ENCODE peak calls at places on chromosomes 7 and 10, in six cellular contexts. F is kidney epithelial cell, H is MM.1S, S is brain microvascular endothelial cell, N is psoas muscle, O is mammary epithelial cell. D is an unnamed sample.

GRCh38 chr10:132645630-132646442 is 108.2 kb downstream of the INPP5A start:
- DNase-seq in S (no peak), H (no peak), F (no peak), N (peak; percentile 7), O (no peak), D (no peak)

GRCh38 chr7:112669306-112669705 is 120.9 kb downstream of the TMEM168 start:
- DNase-seq in H (no peak), S (no peak), O (peak; percentile 81), F (no peak), N (no peak), D (no peak)

GRCh38 chr7:93890041-93890463 is 501 bp downstream of the TFPI2 start:
- DNase-seq in N (no peak), F (no peak), H (peak; percentile 22), S (peak; percentile 46), O (peak; percentile 71), D (peak; percentile 37)

GRCh38 chr7:157397751-157398691 is 61.2 kb downstream of the DNAJB6 start:
- DNase-seq in H (no peak), F (no peak), O (peak; percentile 22), N (peak; percentile 51), S (peak; percentile 76), D (peak; percentile 52)

GRCh38 chr7:140640060-140640611 is 477 bp downstream of the DENND2A start:
- DNase-seq in S (no peak), H (no peak), O (no peak), N (peak; percentile 57), F (no peak), D (peak; percentile 61)

GRCh38 chr7:100745184-100745583 is 11.8 kb downstream of the ZAN start:
- DNase-seq in H (no peak), O (peak; percentile 17), N (peak; percentile 31), F (no peak), S (peak; percentile 9), D (peak; percentile 87)

GRCh38 chr10:125331056-125331455 is 170.7 kb upstream of the CTBP2 start:
- DNase-seq in F (no peak), H (no peak), O (no peak), N (no peak), S (no peak), D (no peak)

GRCh38 chr7:86558680-86559079 is 85.0 kb upstream of the GRM3 start:
- DNase-seq in H (no peak), N (no peak), O (no peak), F (no peak), S (no peak), D (no peak)

GRCh38 chr10:8962249-8962648 is 907.8 kb downstream of the GATA3 start:
- DNase-seq in H (no peak), F (no peak), O (peak; percentile 77), S (no peak), N (no peak), D (no peak)

GRCh38 chr10:78306358-78306757 is 272.7 kb downstream of the RPS24 start:
- DNase-seq in O (no peak), H (no peak), F (no peak), N (no peak), S (no peak), D (no peak)

GRCh38 chr7:45940939-45941338 is 19.9 kb upstream of the IGFBP3 start:
- DNase-seq in O (no peak), N (no peak), H (no peak), S (no peak), F (no peak), D (no peak)

GRCh38 chr7:141696386-141696785 is 5.6 kb downstream of the DENND11 start:
- DNase-seq in O (no peak), H (no peak), S (no peak), F (no peak), N (no peak), D (no peak)

GRCh38 chr10:24341371-24341770 is 132.4 kb downstream of the KIAA1217 start:
- DNase-seq in H (no peak), O (no peak), N (no peak), F (no peak), S (no peak), D (no peak)

GRCh38 chr10:112025228-112025627 is 158.3 kb downstream of the GPAM start:
- DNase-seq in F (no peak), S (no peak), O (no peak), N (no peak), H (no peak), D (no peak)

GRCh38 chr7:491958-492713 is 27.5 kb downstream of the PDGFA start:
- DNase-seq in N (peak; percentile 7), O (no peak), F (no peak), S (no peak), H (no peak), D (no peak)

GRCh38 chr7:51366930-51367613 is 50.5 kb upstream of the COBL start:
- DNase-seq in O (peak; percentile 34), N (no peak), H (peak; percentile 54), S (peak; percentile 40), F (no peak), D (peak; percentile 59)

GRCh38 chr10:1401056-1401965 is 336.0 kb downstream of the ADARB2 start:
- DNase-seq in H (no peak), O (no peak), F (no peak), N (no peak), S (no peak), D (no peak)

GRCh38 chr10:118107541-118107940 is 60.8 kb upstream of the RAB11FIP2 start:
- DNase-seq in F (no peak), N (no peak), S (no peak), H (no peak), O (no peak), D (no peak)

GRCh38 chr7:20318933-20319332 is 11.8 kb upstream of the ITGB8 start:
- DNase-seq in H (no peak), S (no peak), N (no peak), O (no peak), F (no peak), D (no peak)

GRCh38 chr7:20320322-20320721 is 10.4 kb upstream of the ITGB8 start:
- DNase-seq in S (no peak), N (no peak), H (no peak), F (no peak), O (no peak), D (no peak)

GRCh38 chr7:20317413-20317812 is 13.3 kb upstream of the ITGB8 start:
- DNase-seq in F (no peak), H (no peak), O (no peak), S (no peak), N (no peak), D (no peak)

GRCh38 chr7:20314216-20314615 is 16.5 kb upstream of the ITGB8 start:
- DNase-seq in F (no peak), S (no peak), N (no peak), H (no peak), O (no peak), D (no peak)

GRCh38 chr7:20316706-20317105 is 14.0 kb upstream of the ITGB8 start:
- DNase-seq in F (no peak), S (no peak), H (no peak), N (no peak), O (no peak), D (no peak)
- TF ChIP-seq CTCF in F (no peak), S (no peak), H (no peak), N (no peak), O (no peak), D (no peak)

GRCh38 chr7:152056621-152057274 is 31.3 kb downstream of the GALNT11 start:
- DNase-seq in F (no peak), H (no peak), O (no peak), N (no peak), S (no peak), D (no peak)

GRCh38 chr7:152050547-152050971 is 25.1 kb downstream of the GALNT11 start:
- DNase-seq in O (peak; percentile 62), N (no peak), H (no peak), F (no peak), S (no peak), D (no peak)

GRCh38 chr7:152051968-152052367 is 26.5 kb downstream of the GALNT11 start:
- DNase-seq in S (no peak), F (no peak), O (no peak), H (no peak), N (no peak), D (no peak)

GRCh38 chr7:152052772-152053171 is 27.3 kb downstream of the GALNT11 start:
- DNase-seq in S (no peak), O (no peak), H (no peak), N (no peak), F (no peak), D (no peak)

DNA sequence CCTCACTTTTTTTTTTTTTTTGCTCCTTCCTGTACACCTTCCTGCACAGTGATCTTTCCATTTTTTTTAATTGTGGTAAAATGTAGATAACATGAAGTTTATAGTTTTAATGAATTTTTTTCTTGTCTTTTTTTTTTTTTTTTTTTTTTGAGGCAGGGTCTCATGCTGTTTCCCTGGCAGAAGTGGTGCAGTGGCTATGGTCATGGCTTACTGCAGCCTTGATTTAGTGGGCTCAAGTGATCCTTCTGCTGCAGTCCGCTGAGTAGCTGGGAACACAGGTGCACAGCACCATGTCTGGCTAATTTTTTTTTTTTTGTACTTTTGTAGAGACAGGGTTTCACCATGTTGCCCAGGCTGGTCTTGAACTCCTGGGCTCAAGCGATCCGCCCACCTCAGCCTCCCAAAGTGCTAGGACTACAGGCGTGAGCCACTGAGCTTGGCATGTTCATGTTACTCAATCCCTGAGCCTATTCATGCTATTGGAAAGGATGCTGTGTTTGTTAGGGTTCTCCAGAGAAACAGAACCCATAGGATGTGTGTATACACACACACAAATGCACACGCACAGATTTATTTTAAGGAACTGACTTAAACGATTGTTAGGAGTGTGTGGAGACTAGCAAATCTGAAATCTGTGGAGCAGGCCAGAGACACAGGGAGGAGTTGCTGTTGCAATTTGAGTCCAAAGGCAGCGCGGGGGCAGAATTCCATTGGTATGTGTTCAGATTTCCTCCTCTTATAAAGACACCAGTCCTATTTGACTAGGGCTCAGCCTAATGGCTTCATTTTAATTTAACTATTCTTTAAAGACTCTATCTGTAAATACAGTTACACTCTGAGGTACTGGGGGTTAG is 29.1 kb downstream of the GALNT11 start:
- DNase-seq in S (peak; percentile 81), O (peak; percentile 36), F (peak; percentile 18), N (peak; percentile 45), H (no peak), D (no peak)
- TF ChIP-seq CTCF in S (peak; percentile 7), O (peak; percentile 13), F (no peak), N (no peak), H (no peak), D (no peak)

DNA sequence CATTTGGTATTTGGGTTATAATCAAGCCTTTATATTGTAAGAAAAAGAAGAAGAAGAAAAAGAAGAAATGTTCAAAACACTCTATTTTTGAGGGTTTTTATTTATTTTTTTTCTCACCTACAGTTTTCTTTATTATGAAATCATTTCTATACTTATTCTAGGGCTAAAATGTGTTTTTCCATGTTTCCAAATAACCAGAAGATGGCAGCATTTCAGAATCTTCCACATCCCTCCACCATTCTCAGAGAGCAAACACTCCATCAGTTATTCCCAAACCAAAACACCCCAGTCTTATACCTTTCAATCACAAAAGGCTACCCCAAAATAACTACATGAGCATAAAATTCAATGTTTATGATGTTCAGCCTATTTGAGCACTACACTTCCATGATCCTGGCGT is 38.7 kb upstream of the PPP1R17 start:
- DNase-seq in O (no peak), H (no peak), N (no peak), S (peak; percentile 2), F (no peak), D (no peak)
- TF ChIP-seq CTCF in O (peak; percentile 44), H (peak; percentile 22), N (no peak), S (peak; percentile 44), F (peak; percentile 34), D (no peak)

DNA sequence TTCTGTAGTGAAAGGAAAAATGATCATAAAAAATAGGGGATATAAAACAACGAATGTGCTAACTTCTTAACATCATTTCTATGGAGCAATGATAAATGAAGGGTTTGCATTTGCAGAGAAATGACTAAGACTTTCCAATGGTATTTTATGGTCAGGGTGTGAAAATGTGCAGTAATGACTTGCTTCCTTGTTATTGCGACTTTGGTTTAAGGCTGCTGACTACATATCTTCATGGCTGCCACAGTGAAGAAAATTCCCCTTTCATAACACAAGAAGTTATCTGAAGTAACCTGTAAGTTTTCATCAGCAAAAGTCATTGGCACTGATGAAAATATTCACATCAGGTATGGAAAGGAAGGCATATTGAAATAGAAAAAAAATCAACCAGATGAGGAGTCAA is 166.0 kb upstream of the NRG3 start:
- DNase-seq in N (no peak), O (no peak), H (no peak), F (no peak), S (no peak), D (no peak)
- TF ChIP-seq CTCF in N (no peak), O (no peak), H (no peak), F (no peak), S (no peak), D (no peak)